ENCODE peak calls at places on chromosomes 11 and 22, in nine cellular contexts. Q is HCT116, N is GM23338, D is PC-3, Z is PC-9, F is GM23248, Y is neural progenitor cell, X is neuronal stem cell, H is DND-41. B is an unnamed sample. For H3K4me1 and H3K27me3, the result is how much of the 10 kb centered on the place peaks cover.

GRCh38 chr11:1085440-1086170 is 10.9 kb downstream of the MUC2 start:
- DNase-seq in Q (no peak), N (no peak), D (no peak), Z (no peak), F (no peak), Y (no peak), X (no peak), H (no peak), B (no peak)

GRCh38 chr11:59787816-59788215 is 22.8 kb downstream of the MRPL16 start:
- DNase-seq in Q (no peak), N (no peak), D (peak), Z (no peak), F (peak), Y (no peak), X (no peak), H (no peak), B (no peak)

GRCh38 chr11:63508009-63508408 is 2.1 kb downstream of the LGALS12 start:
- DNase-seq in Q (peak), N (peak), D (peak), Z (peak), F (peak), Y (peak), X (peak), H (peak), B (peak)

GRCh38 chr11:119228535-119229302 is 22.6 kb downstream of the CBL start:
- DNase-seq in Q (no peak), N (no peak), D (no peak), Z (no peak), F (no peak), Y (no peak), X (no peak), H (no peak), B (no peak)

GRCh38 chr22:39144101-39144815 is 8.2 kb downstream of the CBX7 start:
- DNase-seq in Q (no peak), N (peak), D (peak), Z (no peak), F (peak), Y (peak), X (no peak), H (peak), B (peak)

GRCh38 chr22:32544953-32545558 is 70.4 kb downstream of the FBXO7 start:
- DNase-seq in Q (no peak), N (no peak), D (no peak), Z (peak), F (peak), Y (no peak), X (no peak), H (no peak), B (no peak)

GRCh38 chr11:123231777-123232176 is 36.7 kb upstream of the CLMP start:
- DNase-seq in Q (no peak), N (no peak), D (no peak), Z (no peak), F (peak), Y (no peak), X (no peak), H (no peak), B (no peak)

GRCh38 chr22:28381427-28382167 is 298.0 kb downstream of the TTC28 start:
- DNase-seq in Q (no peak), N (no peak), D (peak), Z (no peak), F (peak), Y (no peak), X (no peak), H (no peak), B (no peak)

GRCh38 chr11:90288207-90288821 is 65.5 kb upstream of the CHORDC1 start:
- DNase-seq in Q (peak), N (peak), D (peak), Z (no peak), F (peak), Y (peak), X (peak), H (no peak), B (peak)

GRCh38 chr11:23124996-23125395 is 264.7 kb upstream of the CCDC179 start:
- DNase-seq in Q (no peak), N (no peak), D (peak), Z (no peak), F (no peak), Y (no peak), X (no peak), H (no peak), B (no peak)

GRCh38 chr11:63639195-63639832 is 25.1 kb upstream of the PLAAT3 start:
- DNase-seq in Q (no peak), N (peak), D (peak), Z (no peak), F (peak), Y (no peak), X (no peak), H (no peak), B (peak)

GRCh38 chr22:45997077-45997774 is 20.3 kb upstream of the WNT7B start:
- DNase-seq in Q (no peak), N (peak), D (peak), Z (peak), F (peak), Y (peak), X (no peak), H (peak), B (peak)

GRCh38 chr11:35145249-35145648 is 6.3 kb downstream of the CD44 start:
- DNase-seq in Q (no peak), N (no peak), D (peak), Z (peak), F (peak), Y (no peak), X (no peak), H (no peak), B (peak)

GRCh38 chr22:19846620-19847344 is 7.9 kb downstream of the GNB1L start:
- DNase-seq in Q (no peak), N (no peak), D (no peak), Z (no peak), F (no peak), Y (no peak), X (no peak), H (no peak), B (no peak)

GRCh38 chr22:24894220-24894975 is 52.1 kb downstream of the LHFPL7 start:
- DNase-seq in Q (peak), N (peak), D (peak), Z (peak), F (peak), Y (no peak), X (no peak), H (no peak), B (peak)

GRCh38 chr11:100739636-100740035 is 52.5 kb downstream of the ARHGAP42 start:
- DNase-seq in Q (peak), N (peak), D (peak), Z (peak), F (no peak), Y (peak), X (no peak), H (no peak), B (no peak)

GRCh38 chr22:19044381-19044780 is 77.8 kb downstream of the DGCR2 start:
- DNase-seq in Q (no peak), N (no peak), D (no peak), Z (no peak), F (no peak), Y (no peak), X (no peak), H (no peak), B (no peak)

GRCh38 chr11:44936527-44936926 is 14.2 kb downstream of the TP53I11 start:
- DNase-seq in Q (peak), N (peak), D (peak), Z (peak), F (peak), Y (peak), X (peak), H (peak), B (peak)

GRCh38 chr11:106156290-106156937 is 79.0 kb downstream of the AASDHPPT start:
- DNase-seq in Q (peak), N (peak), D (peak), Z (no peak), F (peak), Y (peak), X (peak), H (peak), B (peak)

GRCh38 chr11:88246680-88247079 is 71.4 kb upstream of the RAB38 start:
- DNase-seq in Q (no peak), N (no peak), D (peak), Z (no peak), F (peak), Y (no peak), X (no peak), H (no peak), B (no peak)

GRCh38 chr11:20034941-20035340 is 125.3 kb downstream of the DBX1 start:
- DNase-seq in Q (no peak), N (no peak), D (no peak), Z (no peak), F (no peak), Y (no peak), X (no peak), H (no peak), B (no peak)

GRCh38 chr22:44024288-44024908 is at the start of gene PARVB:
- DNase-seq in Q (no peak), N (peak), D (peak), Z (no peak), F (peak), Y (peak), X (no peak), H (no peak), B (peak)

GRCh38 chr11:116838321-116839084 is 1.1 kb upstream of the APOA1 start:
- DNase-seq in Q (no peak), N (no peak), D (no peak), Z (no peak), F (no peak), Y (no peak), X (no peak), H (no peak), B (no peak)

GRCh38 chr22:44658371-44658953 is 43.5 kb upstream of the PRR5 start:
- DNase-seq in Q (no peak), N (no peak), D (no peak), Z (no peak), F (peak), Y (peak), X (no peak), H (no peak), B (no peak)

GRCh38 chr11:111329306-111330204 is 31.2 kb downstream of the POU2AF3 start:
- DNase-seq in Q (no peak), N (no peak), D (no peak), Z (no peak), F (no peak), Y (no peak), X (no peak), H (no peak), B (no peak)

GRCh38 chr11:118263694-118264567 is at the start of gene MPZL2:
- DNase-seq in Q (peak), N (peak), D (peak), Z (peak), F (peak), Y (peak), X (peak), H (no peak), B (peak)

GRCh38 chr22:27224485-27225364 is 567.3 kb downstream of the MIAT start:
- DNase-seq in Q (no peak), N (no peak), D (no peak), Z (no peak), F (peak), Y (no peak), X (no peak), H (no peak), B (no peak)

GRCh38 chr11:103648670-103649400 is 387.6 kb upstream of the DDI1 start:
- DNase-seq in Q (no peak), N (no peak), D (no peak), Z (no peak), F (peak), Y (no peak), X (no peak), H (no peak), B (no peak)

GRCh38 chr11:78714539-78714938 is 139.9 kb upstream of the NARS2 start:
- DNase-seq in Q (no peak), N (peak), D (peak), Z (no peak), F (no peak), Y (no peak), X (no peak), H (no peak), B (no peak)

GRCh38 chr11:102220728-102221467 is 96.4 kb upstream of the BIRC3 start:
- DNase-seq in Q (no peak), N (no peak), D (peak), Z (peak), F (peak), Y (no peak), X (no peak), H (no peak), B (no peak)

GRCh38 chr11:113906038-113906437 is 1.4 kb downstream of the HTR3B start:
- DNase-seq in Q (peak), N (peak), D (peak), Z (peak), F (peak), Y (peak), X (peak), H (no peak), B (no peak)

GRCh38 chr11:94768602-94769511 is 701 bp downstream of the AMOTL1 start:
- DNase-seq in Q (no peak), N (peak), D (peak), Z (no peak), F (peak), Y (peak), X (peak), H (no peak), B (peak)

GRCh38 chr11:113447621-113448310 is 27.4 kb downstream of the DRD2 start:
- DNase-seq in Q (no peak), N (no peak), D (peak), Z (no peak), F (peak), Y (no peak), X (no peak), H (no peak), B (no peak)

GRCh38 chr11:61522881-61523280 is 14.3 kb downstream of the LRRC10B start:
- DNase-seq in Q (no peak), N (no peak), D (no peak), Z (no peak), F (no peak), Y (no peak), X (no peak), H (no peak), B (no peak)

GRCh38 chr22:49365910-49366309 is 461.8 kb downstream of the BRD1 start:
- DNase-seq in Q (no peak), N (no peak), D (no peak), Z (no peak), F (no peak), Y (no peak), X (no peak), H (no peak), B (no peak)

GRCh38 chr11:2812371-2812991 is 73.1 kb downstream of the CDKN1C start:
- DNase-seq in Q (no peak), N (no peak), D (no peak), Z (no peak), F (no peak), Y (no peak), X (no peak), H (no peak), B (no peak)

GRCh38 chr11:64762916-64763803 is 3.4 kb upstream of the PYGM start:
- DNase-seq in Q (no peak), N (peak), D (no peak), Z (no peak), F (peak), Y (peak), X (no peak), H (peak), B (no peak)

GRCh38 chr11:11512090-11512489 is 109.7 kb downstream of the GALNT18 start:
- DNase-seq in Q (no peak), N (no peak), D (no peak), Z (no peak), F (no peak), Y (no peak), X (no peak), H (no peak), B (no peak)
- H2AFZ ChIP-seq in Q (no peak), N (no peak), D (no peak), Z (no peak), F (no peak), Y (no peak), X (no peak), H (no peak), B (no peak)

GRCh38 chr11:76670475-76671235 is at the start of gene LRRC32:
- DNase-seq in Q (no peak), N (peak), D (no peak), Z (no peak), F (peak), Y (peak), X (peak), H (no peak), B (no peak)

GRCh38 chr11:76671626-76672309 is 1.2 kb upstream of the LRRC32 start:
- DNase-seq in Q (no peak), N (no peak), D (no peak), Z (no peak), F (no peak), Y (no peak), X (no peak), H (no peak), B (no peak)

GRCh38 chr11:76672431-76673163 is 2.0 kb upstream of the LRRC32 start:
- DNase-seq in Q (no peak), N (no peak), D (no peak), Z (no peak), F (no peak), Y (no peak), X (no peak), H (peak), B (peak)

GRCh38 chr11:76669901-76670474 is 559 bp downstream of the LRRC32 start:
- DNase-seq in Q (no peak), N (peak), D (no peak), Z (no peak), F (peak), Y (peak), X (no peak), H (no peak), B (no peak)

DNA sequence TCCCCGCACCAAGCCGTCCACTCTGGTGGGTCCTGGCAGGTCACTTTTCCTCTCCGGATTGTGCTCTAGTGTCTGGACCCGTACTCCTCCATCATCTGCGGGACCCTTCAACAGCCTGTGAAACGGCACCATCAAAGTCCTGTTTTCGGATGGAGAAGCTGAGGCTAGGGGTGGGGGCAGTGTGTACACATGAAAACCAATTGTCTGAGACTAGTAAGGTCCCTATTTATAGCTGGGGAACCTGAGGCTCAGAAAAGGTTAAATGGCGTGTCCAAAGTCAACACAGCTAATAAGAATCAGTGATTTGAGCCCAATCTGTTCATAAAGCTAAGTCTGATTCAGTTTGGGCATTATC is 666 bp upstream of the LRRC32 start:
- DNase-seq in Q (no peak), N (no peak), D (no peak), Z (no peak), F (no peak), Y (no peak), X (no peak), H (no peak), B (no peak)
- H3K4me1 ChIP-seq in Q (under half), N (under half), D (under half), Z (under half), F (under half), Y (under half), X (under half), H (under half), B (under half)

DNA sequence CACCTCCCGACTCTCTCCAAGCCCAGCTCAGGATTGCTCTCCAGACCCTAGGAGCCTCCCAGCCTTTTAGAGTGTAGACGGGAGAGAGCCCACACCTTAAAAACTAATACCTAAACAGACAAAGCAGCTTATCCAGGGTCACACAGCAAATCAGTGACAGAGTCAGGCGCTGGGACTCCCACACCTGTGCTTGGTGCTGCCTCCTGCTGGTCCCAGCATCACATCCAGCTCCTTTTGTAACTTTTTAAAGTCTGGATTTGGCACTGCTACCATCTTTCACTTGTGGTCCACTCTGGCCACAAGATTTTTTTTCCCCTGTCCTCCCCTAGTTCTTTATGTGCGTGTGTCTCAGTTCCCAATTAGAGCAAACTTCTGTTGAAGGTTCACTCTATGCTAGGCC is 4.7 kb downstream of the ANO1 start:
- DNase-seq in Q (no peak), N (no peak), D (peak), Z (no peak), F (no peak), Y (no peak), X (no peak), H (no peak), B (peak)
- H3K27me3 ChIP-seq in Q (under half), N (under half), D (under half), Z (under half), F (under half), Y (under half), X (half or more), H (under half), B (half or more)

GRCh38 chr11:121964591-121964990 is 151.4 kb downstream of the BLID start:
- DNase-seq in Q (no peak), N (no peak), D (peak), Z (no peak), F (peak), Y (no peak), X (no peak), H (peak), B (no peak)
- H2AFZ ChIP-seq in Q (no peak), N (no peak), D (no peak), Z (no peak), F (peak), Y (no peak), X (no peak), H (no peak), B (no peak)

GRCh38 chr11:32434116-32434386 is 1.3 kb downstream of the WT1 start:
- DNase-seq in Q (no peak), N (no peak), D (no peak), Z (no peak), F (no peak), Y (no peak), X (no peak), H (no peak), B (no peak)
- H3K4me1 ChIP-seq in Q (under half), N (under half), D (under half), Z (under half), F (under half), Y (under half), X (under half), H (under half), B (under half)

DNA sequence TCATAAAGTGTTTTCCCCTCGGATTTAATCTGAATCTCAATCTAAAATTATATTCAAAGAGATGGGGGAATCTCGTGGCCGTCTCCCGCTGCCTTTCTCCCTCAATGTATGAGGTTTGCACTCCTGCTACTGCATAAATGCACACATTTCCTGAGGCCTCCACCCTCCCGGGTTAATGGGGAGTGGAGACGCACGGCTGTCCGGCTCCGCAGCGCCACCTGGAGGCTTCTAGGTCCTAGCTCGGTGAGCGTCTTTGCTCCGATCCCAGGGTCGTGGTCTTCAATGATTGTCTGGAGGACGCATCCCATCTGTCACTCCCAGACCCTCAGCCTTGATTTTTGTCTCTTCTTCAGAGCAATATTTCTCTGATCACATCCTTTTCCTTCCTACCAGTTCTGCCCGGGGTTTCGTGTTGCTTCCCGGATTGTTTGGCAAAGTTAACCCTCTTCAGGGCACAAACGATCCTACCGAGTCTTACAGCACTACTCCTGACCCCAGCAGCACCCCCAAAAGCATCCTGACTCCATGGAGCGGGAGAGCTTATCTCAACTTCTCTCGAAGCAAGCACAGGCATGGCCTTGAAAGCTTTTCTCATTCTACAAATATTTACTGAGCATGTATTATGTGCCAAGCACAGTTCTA is at the start of gene LMO1:
- DNase-seq in Q (peak), N (peak), D (peak), Z (no peak), F (peak), Y (peak), X (peak), H (peak), B (peak)
- H3K27me3 ChIP-seq in Q (under half), N (half or more), D (under half), Z (under half), F (half or more), Y (half or more), X (half or more), H (under half), B (half or more)

B was measured in MM.1S.